ENCODE peak calls at places on chromosome 16, in ten cellular contexts. M is dorsolateral prefrontal cortex, Y is foreskin fibroblast, L is HFF-Myc, B is esophagus muscularis mucosa, F is cardiac muscle cell, Z is lower leg skin, J is upper lobe of left lung, A is hepatocyte, K is mucosa of descending colon. C is an unnamed sample.
A peak's percentile ranks its signal among the peaks of the same experiment; 100 is the strongest.

GRCh38 chr16:814974-815373 is 14.4 kb upstream of the GNG13 start:
- DNase-seq in M (no peak), Y (peak; percentile 61), L (no peak), B (no peak), F (no peak), Z (no peak), J (no peak), A (no peak), K (no peak), C (no peak)

GRCh38 chr16:75267631-75268264 is 16.3 kb upstream of the BCAR1 start:
- DNase-seq in M (no peak), Y (peak; percentile 80), L (no peak), B (no peak), F (peak; percentile 90), Z (no peak), J (peak; percentile 84), A (peak; percentile 85), K (peak; percentile 82), C (no peak)

GRCh38 chr16:66603537-66604375 is 748 bp upstream of the CMTM3 start:
- DNase-seq in M (no peak), Y (peak; percentile 82), L (no peak), B (no peak), F (peak; percentile 72), Z (peak; percentile 47), J (peak; percentile 56), A (peak; percentile 85), K (peak; percentile 63), C (no peak)

GRCh38 chr16:54191592-54191991 is 95.0 kb downstream of the IRX3 start:
- DNase-seq in M (no peak), Y (no peak), L (no peak), B (no peak), F (no peak), Z (no peak), J (peak; percentile 36), A (no peak), K (no peak), C (no peak)

GRCh38 chr16:69322343-69322742 is 8.0 kb downstream of the PDF start:
- DNase-seq in M (no peak), Y (no peak), L (no peak), B (no peak), F (no peak), Z (no peak), J (no peak), A (no peak), K (no peak), C (no peak)

GRCh38 chr16:51880776-51881175 is 666.2 kb downstream of the TOX3 start:
- DNase-seq in M (no peak), Y (peak; percentile 81), L (peak; percentile 46), B (no peak), F (no peak), Z (no peak), J (no peak), A (no peak), K (no peak), C (no peak)

GRCh38 chr16:79026117-79026516 is 574.4 kb downstream of the MAF start:
- DNase-seq in M (no peak), Y (no peak), L (no peak), B (no peak), F (no peak), Z (no peak), J (no peak), A (no peak), K (no peak), C (no peak)

GRCh38 chr16:50121721-50122445 is 31.2 kb upstream of the TENT4B start:
- DNase-seq in M (no peak), Y (no peak), L (no peak), B (no peak), F (no peak), Z (no peak), J (no peak), A (no peak), K (no peak), C (no peak)

GRCh38 chr16:2776500-2777139 is 460 bp downstream of the ELOB start:
- DNase-seq in M (no peak), Y (peak; percentile 52), L (no peak), B (no peak), F (no peak), Z (no peak), J (no peak), A (peak; percentile 65), K (no peak), C (no peak)

GRCh38 chr16:88628512-88628974 is 9.8 kb upstream of the IL17C start:
- DNase-seq in M (no peak), Y (peak; percentile 52), L (no peak), B (no peak), F (peak; percentile 38), Z (no peak), J (no peak), A (no peak), K (no peak), C (peak; percentile 38)

GRCh38 chr16:58331024-58331707 is 36.3 kb upstream of the PRSS54 start:
- DNase-seq in M (no peak), Y (peak; percentile 15), L (no peak), B (no peak), F (peak; percentile 62), Z (no peak), J (no peak), A (peak; percentile 22), K (no peak), C (no peak)

GRCh38 chr16:85309656-85310587 is 197.7 kb upstream of the CIBAR2 start:
- DNase-seq in M (peak; percentile 84), Y (no peak), L (no peak), B (no peak), F (no peak), Z (no peak), J (peak; percentile 65), A (no peak), K (peak; percentile 34), C (no peak)

GRCh38 chr16:20826039-20826566 is 19.8 kb downstream of the REXO5 start:
- DNase-seq in M (no peak), Y (peak; percentile 38), L (no peak), B (no peak), F (no peak), Z (no peak), J (no peak), A (peak; percentile 19), K (no peak), C (no peak)

GRCh38 chr16:57485091-57485915 is 990 bp downstream of the DOK4 start:
- DNase-seq in M (no peak), Y (no peak), L (no peak), B (no peak), F (no peak), Z (no peak), J (peak; percentile 60), A (peak; percentile 16), K (peak; percentile 60), C (no peak)

GRCh38 chr16:78684040-78684611 is 584.7 kb downstream of the WWOX start:
- DNase-seq in M (no peak), Y (peak; percentile 82), L (no peak), B (peak; percentile 93), F (no peak), Z (peak; percentile 81), J (peak; percentile 22), A (peak; percentile 72), K (no peak), C (no peak)

GRCh38 chr16:12544477-12545291 is 259.0 kb downstream of the CPPED1 start:
- DNase-seq in M (no peak), Y (no peak), L (no peak), B (no peak), F (no peak), Z (no peak), J (peak; percentile 48), A (no peak), K (no peak), C (no peak)

GRCh38 chr16:19184823-19185509 is 16.9 kb downstream of the SYT17 start:
- DNase-seq in M (no peak), Y (no peak), L (no peak), B (no peak), F (no peak), Z (no peak), J (no peak), A (no peak), K (no peak), C (no peak)

GRCh38 chr16:55138298-55138697 is 185.7 kb upstream of the IRX6 start:
- DNase-seq in M (no peak), Y (no peak), L (no peak), B (no peak), F (no peak), Z (no peak), J (no peak), A (no peak), K (no peak), C (no peak)

DNA sequence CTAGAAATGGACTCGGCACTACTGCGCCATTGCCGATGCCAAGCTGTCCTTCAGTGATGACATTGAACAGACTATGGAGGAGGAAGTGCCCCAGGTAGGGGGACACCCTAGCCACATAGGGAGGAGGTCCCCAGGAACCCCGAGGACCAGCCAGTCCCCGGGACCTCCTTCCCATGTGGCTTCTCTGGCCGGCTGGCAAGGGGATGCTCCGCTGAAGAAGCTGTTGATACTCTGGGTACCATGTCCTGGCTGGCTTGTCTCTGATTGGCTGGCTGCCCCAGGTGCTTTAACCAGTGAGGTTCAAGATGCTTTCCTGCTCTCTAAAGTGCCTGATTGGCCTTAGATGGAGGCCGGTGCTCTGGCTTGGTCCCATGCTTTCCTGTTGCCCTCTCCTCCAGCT is 103.6 kb downstream of the SDR42E1 start:
- DNase-seq in M (no peak), Y (no peak), L (no peak), B (no peak), F (no peak), Z (no peak), J (no peak), A (no peak), K (no peak), C (no peak)
- TF ChIP-seq CTCF in M (no peak), Y (no peak), L (no peak), B (no peak), F (no peak), Z (no peak), J (no peak), A (no peak), K (no peak), C (no peak)

GRCh38 chr16:23838485-23839142 is 2.8 kb downstream of the PRKCB start:
- DNase-seq in M (no peak), Y (no peak), L (no peak), B (no peak), F (no peak), Z (no peak), J (no peak), A (no peak), K (no peak), C (no peak)
- H3K4me3 ChIP-seq in M (peak overlapping the region; percentile 75), Y (no peak overlapping the region), L (no peak overlapping the region), B (no peak overlapping the region), F (no peak overlapping the region), Z (no peak overlapping the region), J (no peak overlapping the region), A (no peak overlapping the region), K (no peak overlapping the region), C (no peak overlapping the region)

DNA sequence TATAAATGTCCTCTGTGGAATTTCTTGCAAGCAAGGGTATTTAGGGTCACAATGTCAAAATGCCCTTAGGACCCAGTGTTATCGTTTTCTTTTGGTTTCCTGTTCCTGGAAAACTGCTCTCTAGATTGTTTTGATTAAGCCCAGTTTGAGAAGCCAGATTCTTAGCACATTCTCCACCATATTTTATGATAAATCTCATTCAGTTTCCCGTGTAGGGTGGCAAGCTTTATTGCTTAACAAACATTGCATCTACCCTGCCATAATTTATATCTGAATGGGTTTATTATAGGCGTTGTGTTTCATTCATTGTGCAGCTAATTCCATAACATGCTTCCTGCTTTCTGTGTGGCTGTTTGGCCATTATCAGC is 389.1 kb upstream of the DYNLRB2 start:
- DNase-seq in M (no peak), Y (no peak), L (no peak), B (no peak), F (no peak), Z (no peak), J (no peak), A (no peak), K (peak; percentile 45), C (no peak)
- TF ChIP-seq CTCF in M (no peak), Y (no peak), L (no peak), B (no peak), F (no peak), Z (no peak), J (no peak), A (no peak), K (no peak), C (no peak)

GRCh38 chr16:31403590-31404352 is 10.6 kb downstream of the ITGAD start:
- DNase-seq in M (no peak), Y (no peak), L (no peak), B (no peak), F (no peak), Z (no peak), J (no peak), A (no peak), K (no peak), C (no peak)
- H3K4me3 ChIP-seq in M (no peak overlapping the region), Y (peak overlapping the region; percentile 15), L (peak overlapping the region; percentile 19), B (no peak overlapping the region), F (no peak overlapping the region), Z (no peak overlapping the region), J (no peak overlapping the region), A (no peak overlapping the region), K (no peak overlapping the region), C (peak overlapping the region; percentile 77)